ENCODE peak calls at places on chromosome 3, in seven cellular contexts. U, K, T, Y, W, V and S are unnamed samples. For H3K4me1, the result is how much of the 10 kb centered on the place peaks cover.

GRCh38 chr3:141878812-141879211 is 2.4 kb downstream of the ATP1B3 start:
- DNase-seq in U (peak), K (no peak), T (peak), Y (no peak), W (no peak), V (no peak), S (no peak)

GRCh38 chr3:194622621-194623360 is 10.4 kb downstream of the TMEM44 start:
- DNase-seq in U (no peak), K (no peak), T (no peak), Y (no peak), W (no peak), V (no peak), S (no peak)

GRCh38 chr3:118213892-118214291 is 820.8 kb downstream of the IGSF11 start:
- DNase-seq in U (no peak), K (no peak), T (no peak), Y (no peak), W (no peak), V (no peak), S (no peak)

GRCh38 chr3:13713396-13713795 is 164.5 kb downstream of the FBLN2 start:
- DNase-seq in U (no peak), K (no peak), T (no peak), Y (no peak), W (no peak), V (no peak), S (peak)

GRCh38 chr3:52625041-52625440 is 60.7 kb downstream of the PBRM1 start:
- DNase-seq in U (no peak), K (no peak), T (no peak), Y (no peak), W (no peak), V (no peak), S (no peak)

GRCh38 chr3:140472621-140473020 is 205.2 kb upstream of the TRIM42 start:
- DNase-seq in U (no peak), K (no peak), T (no peak), Y (no peak), W (no peak), V (no peak), S (no peak)

GRCh38 chr3:8328971-8329370 is 172.7 kb upstream of the LMCD1 start:
- DNase-seq in U (no peak), K (no peak), T (peak), Y (no peak), W (no peak), V (no peak), S (no peak)

GRCh38 chr3:38067508-38068233 is 28.7 kb downstream of the DLEC1 start:
- DNase-seq in U (no peak), K (no peak), T (no peak), Y (no peak), W (no peak), V (no peak), S (no peak)

GRCh38 chr3:143288944-143289343 is 169.4 kb downstream of the CHST2 start:
- DNase-seq in U (no peak), K (no peak), T (no peak), Y (no peak), W (no peak), V (no peak), S (no peak)

GRCh38 chr3:152334761-152335160 is 66.0 kb downstream of the MBNL1 start:
- DNase-seq in U (no peak), K (no peak), T (no peak), Y (no peak), W (peak), V (no peak), S (no peak)

GRCh38 chr3:188000361-188000861 is 153.5 kb upstream of the LPP start:
- DNase-seq in U (peak), K (no peak), T (peak), Y (no peak), W (no peak), V (no peak), S (no peak)

GRCh38 chr3:188209740-188210139 is 55.8 kb downstream of the LPP start:
- DNase-seq in U (no peak), K (no peak), T (no peak), Y (no peak), W (no peak), V (no peak), S (no peak)

GRCh38 chr3:139774570-139775302 is 97.0 kb upstream of the NMNAT3 start:
- DNase-seq in U (no peak), K (no peak), T (peak), Y (no peak), W (no peak), V (peak), S (peak)

GRCh38 chr3:59771760-59772159 is 721.9 kb upstream of the CFAP20DC start:
- DNase-seq in U (no peak), K (peak), T (no peak), Y (no peak), W (no peak), V (no peak), S (no peak)

GRCh38 chr3:5022966-5023776 is 43.9 kb downstream of the BHLHE40 start:
- DNase-seq in U (no peak), K (peak), T (no peak), Y (peak), W (no peak), V (peak), S (peak)

GRCh38 chr3:188489639-188490405 is 335.9 kb downstream of the LPP start:
- DNase-seq in U (no peak), K (no peak), T (no peak), Y (no peak), W (no peak), V (no peak), S (no peak)

GRCh38 chr3:13420817-13421755 is 964 bp upstream of the NUP210 start:
- DNase-seq in U (peak), K (no peak), T (no peak), Y (no peak), W (peak), V (no peak), S (no peak)

GRCh38 chr3:3260870-3261269 is 81.4 kb upstream of the CRBN start:
- DNase-seq in U (no peak), K (no peak), T (no peak), Y (no peak), W (no peak), V (no peak), S (no peak)

GRCh38 chr3:177899275-177900067 is 636.8 kb upstream of the KCNMB2 start:
- DNase-seq in U (no peak), K (no peak), T (no peak), Y (no peak), W (no peak), V (no peak), S (peak)

GRCh38 chr3:108602249-108602934 is 12.9 kb downstream of the DZIP3 start:
- DNase-seq in U (no peak), K (no peak), T (no peak), Y (no peak), W (no peak), V (no peak), S (no peak)

GRCh38 chr3:7166460-7166859 is 305.5 kb downstream of the GRM7 start:
- DNase-seq in U (no peak), K (no peak), T (peak), Y (no peak), W (no peak), V (no peak), S (no peak)

GRCh38 chr3:9301798-9302197 is 52.4 kb upstream of the SRGAP3 start:
- DNase-seq in U (no peak), K (no peak), T (no peak), Y (no peak), W (no peak), V (no peak), S (no peak)

GRCh38 chr3:102174312-102174712 is 260.5 kb upstream of the ZPLD1 start:
- DNase-seq in U (no peak), K (no peak), T (no peak), Y (no peak), W (no peak), V (no peak), S (no peak)

GRCh38 chr3:126100216-126100615 is 16.3 kb upstream of the SLC41A3 start:
- DNase-seq in U (peak), K (no peak), T (peak), Y (no peak), W (no peak), V (no peak), S (no peak)

GRCh38 chr3:16514799-16515353 is 1.4 kb upstream of the RFTN1 start:
- DNase-seq in U (no peak), K (no peak), T (no peak), Y (no peak), W (no peak), V (no peak), S (no peak)

GRCh38 chr3:16511561-16512434 is 1.7 kb downstream of the RFTN1 start:
- DNase-seq in U (peak), K (no peak), T (no peak), Y (peak), W (no peak), V (no peak), S (peak)

GRCh38 chr3:16512435-16513140 is 911 bp downstream of the RFTN1 start:
- DNase-seq in U (peak), K (no peak), T (no peak), Y (peak), W (no peak), V (no peak), S (peak)

GRCh38 chr3:16514021-16514700 is 662 bp upstream of the RFTN1 start:
- DNase-seq in U (no peak), K (no peak), T (no peak), Y (no peak), W (no peak), V (no peak), S (no peak)

DNA sequence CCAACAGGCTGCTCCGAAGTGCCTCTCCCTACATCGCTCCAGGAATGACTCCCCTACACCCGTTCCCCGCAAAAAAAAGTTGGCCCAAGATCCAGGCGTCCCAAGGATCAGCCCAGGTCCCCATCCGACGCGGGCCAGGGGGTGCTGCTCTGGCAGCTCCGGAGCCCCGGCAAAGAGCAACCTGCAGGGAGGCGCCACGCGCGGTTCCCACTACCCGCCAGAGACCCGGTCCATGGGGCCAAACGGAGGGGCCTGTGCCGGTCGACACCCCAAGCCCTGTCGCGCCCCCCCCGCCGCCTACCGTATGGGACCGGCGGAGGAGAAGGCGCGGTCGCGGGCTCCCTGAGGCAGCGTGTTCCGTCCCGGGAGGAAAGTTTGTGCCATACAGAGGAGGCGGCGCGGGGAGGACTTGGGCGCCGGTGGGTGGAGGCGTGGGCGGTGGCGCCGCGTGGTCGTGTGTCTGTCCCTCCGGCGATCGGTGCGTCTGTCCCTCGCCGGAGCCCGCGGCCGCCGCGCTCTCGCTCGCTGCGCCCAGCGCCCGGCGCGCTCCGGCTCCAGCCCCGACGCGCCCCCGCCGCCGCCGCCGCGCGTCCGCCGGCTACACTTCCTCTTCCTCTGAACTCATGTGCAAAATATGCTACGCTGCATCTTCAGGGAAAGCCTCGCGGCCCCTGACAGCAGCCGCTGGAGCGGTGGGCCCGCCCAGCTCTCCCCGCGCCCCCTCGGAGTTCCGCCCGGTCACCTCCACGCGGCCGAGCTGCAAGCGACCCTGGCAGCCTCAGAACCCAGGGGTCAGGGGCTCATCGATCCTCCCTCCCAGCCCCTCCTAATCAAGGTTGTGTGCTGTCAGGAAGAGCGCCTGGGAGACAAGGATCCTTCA is at the start of gene RFTN1:
- DNase-seq in U (peak), K (no peak), T (peak), Y (peak), W (peak), V (no peak), S (peak)
- H3K4me1 ChIP-seq in U (under half), K (under half), T (under half), Y (under half), W (under half), V (under half), S (under half)

DNA sequence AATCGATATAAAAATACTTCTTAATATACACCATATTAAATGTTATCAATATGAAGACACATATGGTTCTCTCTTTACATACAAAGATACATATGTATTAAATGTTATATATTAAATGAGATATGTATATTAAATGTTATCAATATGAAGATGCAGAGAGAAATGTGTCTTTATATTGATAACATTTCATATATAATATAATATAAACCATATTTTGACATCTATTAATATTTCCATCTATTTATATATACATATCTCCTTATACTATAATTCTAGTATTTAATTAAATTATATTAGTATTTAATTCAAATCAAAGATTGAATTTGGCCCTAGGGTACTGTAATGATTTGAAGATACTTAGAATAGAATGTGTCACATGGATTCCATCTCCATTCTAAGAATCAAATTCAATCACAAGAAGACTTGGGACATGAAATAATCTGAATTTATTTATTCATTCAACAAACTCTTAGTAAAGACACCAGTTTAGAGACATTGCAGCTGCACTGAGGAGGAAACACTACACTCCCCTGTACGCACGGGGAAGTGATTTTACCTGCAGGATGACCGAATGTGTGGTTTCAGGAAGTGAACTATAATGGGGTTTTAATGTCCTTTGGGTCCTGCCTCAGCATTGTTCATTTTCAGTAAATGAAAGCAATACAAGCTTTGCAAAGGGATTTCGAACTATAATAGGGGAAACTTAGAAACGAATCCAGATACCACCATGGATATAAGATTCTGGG is 365.1 kb downstream of the MECOM start:
- DNase-seq in U (peak), K (no peak), T (no peak), Y (no peak), W (no peak), V (no peak), S (no peak)
- H3K4me1 ChIP-seq in U (under half), K (under half), T (under half), Y (under half), W (under half), V (under half), S (under half)

GRCh38 chr3:32855350-32855953 is 37.7 kb downstream of the TRIM71 start:
- DNase-seq in U (no peak), K (no peak), T (no peak), Y (no peak), W (no peak), V (no peak), S (no peak)
- H3K4me1 ChIP-seq in U (under half), K (under half), T (under half), Y (under half), W (under half), V (under half), S (under half)

GRCh38 chr3:122777077-122777476 is 16.6 kb downstream of the HSPBAP1 start:
- DNase-seq in U (no peak), K (no peak), T (no peak), Y (no peak), W (no peak), V (no peak), S (no peak)

GRCh38 chr3:122774564-122774963 is 19.1 kb downstream of the HSPBAP1 start:
- DNase-seq in U (no peak), K (no peak), T (no peak), Y (no peak), W (peak), V (no peak), S (no peak)

GRCh38 chr3:122776675-122777074 is 17.0 kb downstream of the HSPBAP1 start:
- DNase-seq in U (no peak), K (no peak), T (no peak), Y (no peak), W (no peak), V (no peak), S (no peak)

GRCh38 chr3:122773856-122774535 is 19.6 kb downstream of the HSPBAP1 start:
- DNase-seq in U (no peak), K (no peak), T (no peak), Y (no peak), W (peak), V (no peak), S (no peak)

DNA sequence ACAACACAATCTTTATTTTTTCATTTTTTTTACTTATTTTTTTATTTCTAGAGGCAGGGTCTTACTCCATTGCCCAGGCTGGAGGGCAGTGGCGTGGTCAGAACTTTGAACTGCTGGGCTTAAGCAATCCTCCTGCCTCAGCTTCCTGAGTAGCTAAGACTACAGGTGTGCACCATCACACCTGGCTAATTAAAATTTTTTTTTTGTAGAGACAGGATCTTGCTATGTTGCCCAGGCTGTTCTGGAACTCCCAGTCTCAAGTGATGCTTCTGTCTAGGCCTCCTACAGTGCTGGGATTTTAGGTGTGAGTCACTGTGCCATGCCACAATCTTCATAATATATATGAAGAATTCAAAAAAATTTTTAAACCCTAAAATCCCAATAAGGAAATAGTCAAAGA is 20.8 kb downstream of the HSPBAP1 start:
- DNase-seq in U (no peak), K (no peak), T (no peak), Y (no peak), W (no peak), V (no peak), S (no peak)
- H3K4me1 ChIP-seq in U (under half), K (under half), T (under half), Y (under half), W (under half), V (under half), S (under half)

GRCh38 chr3:32401141-32401540 is 9.5 kb downstream of the CMTM7 start:
- DNase-seq in U (peak), K (peak), T (no peak), Y (no peak), W (no peak), V (no peak), S (no peak)
- H3K4me1 ChIP-seq in U (under half), K (under half), T (under half), Y (under half), W (under half), V (under half), S (under half)

GRCh38 chr3:136186850-136187249 is 9.3 kb downstream of the MSL2 start:
- DNase-seq in U (no peak), K (no peak), T (no peak), Y (no peak), W (no peak), V (no peak), S (no peak)
- H3K4me1 ChIP-seq in U (under half), K (under half), T (under half), Y (under half), W (under half), V (under half), S (under half)